ENCODE peak calls at places on chromosomes 3 and 15, in six cellular contexts. F is heart right ventricle; B is nephron progenitor cell; I is GM10248; L is T-helper 1 cell; R is activated T-helper 1 cell treated with anti-CD3 and anti-CD28 coated beads, Interleukin-2, amount 50 U/mL, for 16 hours. K is an unnamed sample.

GRCh38 chr15:95051881-95052280 is 820.5 kb downstream of the MCTP2 start:
- DNase-seq in F (no peak), B (no peak), I (no peak), L (no peak), R (no peak), K (no peak)

GRCh38 chr15:74427607-74428441 is 5.9 kb downstream of the SEMA7A start:
- DNase-seq in F (no peak), B (no peak), I (no peak), L (no peak), R (no peak), K (no peak)

GRCh38 chr15:41417418-41417811 is 520 bp downstream of the RTF1 start:
- DNase-seq in F (no peak), B (peak), I (peak), L (no peak), R (peak), K (no peak)

GRCh38 chr3:123070471-123070870 is 3.6 kb downstream of the PDIA5 start:
- DNase-seq in F (no peak), B (no peak), I (no peak), L (no peak), R (no peak), K (no peak)

GRCh38 chr3:134353831-134354611 is 20.2 kb downstream of the AMOTL2 start:
- DNase-seq in F (no peak), B (no peak), I (no peak), L (no peak), R (no peak), K (no peak)

GRCh38 chr3:44516230-44516629 is 38.8 kb upstream of the ZNF445 start:
- DNase-seq in F (no peak), B (no peak), I (no peak), L (no peak), R (no peak), K (no peak)

GRCh38 chr3:102265720-102266119 is 169.1 kb upstream of the ZPLD1 start:
- DNase-seq in F (no peak), B (no peak), I (no peak), L (no peak), R (no peak), K (no peak)

GRCh38 chr15:60003243-60004018 is 680 bp upstream of the FOXB1 start:
- DNase-seq in F (no peak), B (no peak), I (peak), L (no peak), R (no peak), K (no peak)

GRCh38 chr3:137020315-137020714 is 62.5 kb downstream of the IL20RB start:
- DNase-seq in F (no peak), B (no peak), I (no peak), L (no peak), R (no peak), K (no peak)

GRCh38 chr3:126672741-126673140 is 17.8 kb upstream of the TXNRD3 start:
- DNase-seq in F (no peak), B (no peak), I (no peak), L (no peak), R (no peak), K (no peak)

GRCh38 chr15:93771429-93772020 is 459.8 kb upstream of the MCTP2 start:
- DNase-seq in F (no peak), B (no peak), I (no peak), L (no peak), R (no peak), K (no peak)

GRCh38 chr3:121951291-121951690 is 57.1 kb downstream of the SLC15A2 start:
- DNase-seq in F (no peak), B (no peak), I (no peak), L (no peak), R (no peak), K (no peak)

GRCh38 chr15:66721501-66721937 is 19.5 kb downstream of the SMAD6 start:
- DNase-seq in F (no peak), B (no peak), I (no peak), L (no peak), R (no peak), K (no peak)

GRCh38 chr15:59376735-59377134 is 4.1 kb upstream of the MYO1E start:
- DNase-seq in F (no peak), B (no peak), I (no peak), L (no peak), R (no peak), K (no peak)

GRCh38 chr3:188524057-188524456 is 370.1 kb downstream of the LPP start:
- DNase-seq in F (no peak), B (no peak), I (no peak), L (no peak), R (no peak), K (no peak)

GRCh38 chr15:39213385-39213840 is 367.5 kb upstream of the THBS1 start:
- DNase-seq in F (peak), B (peak), I (no peak), L (no peak), R (no peak), K (peak)

GRCh38 chr3:111706527-111706926 is 111.4 kb upstream of the ZBED2 start:
- DNase-seq in F (no peak), B (no peak), I (no peak), L (no peak), R (no peak), K (no peak)

GRCh38 chr15:87711011-87711410 is 545.5 kb downstream of the NTRK3 start:
- DNase-seq in F (no peak), B (no peak), I (no peak), L (no peak), R (no peak), K (no peak)

GRCh38 chr3:48856469-48856868 is 8.8 kb upstream of the PRKAR2A start:
- DNase-seq in F (no peak), B (no peak), I (no peak), L (no peak), R (no peak), K (no peak)

GRCh38 chr3:141152801-141153678 is 78.6 kb upstream of the PXYLP1 start:
- DNase-seq in F (peak), B (no peak), I (no peak), L (no peak), R (no peak), K (no peak)

GRCh38 chr3:151384741-151385174 is at the start of gene P2RY12:
- DNase-seq in F (no peak), B (no peak), I (no peak), L (no peak), R (no peak), K (no peak)

GRCh38 chr15:79089331-79089889 is 1.2 kb downstream of the RASGRF1 start:
- DNase-seq in F (no peak), B (peak), I (peak), L (no peak), R (no peak), K (peak)

GRCh38 chr3:177641206-177641605 is 443.9 kb upstream of the TBL1XR1 start:
- DNase-seq in F (no peak), B (no peak), I (no peak), L (no peak), R (no peak), K (no peak)

GRCh38 chr15:92617197-92618037 is 38.2 kb downstream of the FAM174B start:
- DNase-seq in F (peak), B (no peak), I (no peak), L (no peak), R (no peak), K (peak)

K was measured in right atrium auricular region.